ENCODE peak calls at places on chromosomes 16 and 17, in ten cellular contexts. B is body of pancreas, Y is Peyer's patch, R is IMR-90, F is endothelial cell of umbilical vein, W is A549, U is heart left ventricle, P is upper lobe of left lung, M is ovary, G is transverse colon. Z is an unnamed sample.

GRCh38 chr16:67025151-67025550 is 3.8 kb upstream of the CBFB start:
- DNase-seq in U (no peak), W (no peak), B (no peak), P (no peak), F (no peak), Y (no peak), R (no peak), M (no peak), G (no peak), Z (peak; percentile 18)

GRCh38 chr16:56286819-56287218 is 95.5 kb downstream of the GNAO1 start:
- DNase-seq in W (no peak), P (no peak), F (no peak), M (no peak), R (peak; percentile 16), B (no peak), U (no peak), Y (peak; percentile 44), G (no peak), Z (peak; percentile 33)

GRCh38 chr17:49715717-49716279 is 8.0 kb upstream of the SLC35B1 start:
- DNase-seq in B (peak; percentile 34), G (no peak), P (no peak), M (no peak), R (no peak), W (no peak), U (no peak), Y (no peak), F (no peak), Z (no peak)

GRCh38 chr16:89863741-89864391 is 9.5 kb upstream of the TCF25 start:
- DNase-seq in G (peak; percentile 46), B (no peak), U (peak; percentile 59), R (peak; percentile 40), M (no peak), W (no peak), F (peak; percentile 86), P (no peak), Y (no peak), Z (no peak)

GRCh38 chr17:76951375-76951905 is 83.2 kb downstream of the MGAT5B start:
- DNase-seq in M (no peak), W (no peak), F (no peak), B (no peak), G (no peak), P (no peak), U (no peak), R (no peak), Y (no peak), Z (peak; percentile 24)

GRCh38 chr16:28277537-28278388 is 14.6 kb upstream of the SBK1 start:
- DNase-seq in P (peak; percentile 94), B (peak; percentile 91), M (peak; percentile 91), Y (peak; percentile 89), W (peak; percentile 81), U (peak; percentile 88), F (peak; percentile 74), R (peak; percentile 63), G (peak; percentile 87), Z (peak; percentile 93)

GRCh38 chr16:86294535-86294934 is 215.8 kb upstream of the FOXF1 start:
- DNase-seq in M (no peak), U (no peak), G (peak; percentile 41), R (peak; percentile 98), P (no peak), B (no peak), W (no peak), Y (no peak), F (no peak), Z (no peak)

GRCh38 chr17:34443832-34444469 is 80.9 kb upstream of the CCL1 start:
- DNase-seq in P (no peak), F (no peak), G (no peak), W (peak; percentile 43), Y (no peak), B (peak; percentile 16), M (peak; percentile 39), R (no peak), U (peak; percentile 43), Z (no peak)

GRCh38 chr17:39863918-39864746 is at the start of gene IKZF3:
- DNase-seq in U (peak; percentile 51), W (peak; percentile 62), B (peak; percentile 79), Y (peak; percentile 81), F (peak; percentile 35), M (peak; percentile 40), R (peak; percentile 18), P (peak; percentile 94), G (peak; percentile 81), Z (peak; percentile 86)
- H3K4me3 ChIP-seq in U (peak within 1 kb of the TSS; percentile 2), W (peak within 1 kb of the TSS; percentile 35), B (no peak within 1 kb of the TSS), Y (peak within 1 kb of the TSS; percentile 54), F (no peak within 1 kb of the TSS), M (no peak within 1 kb of the TSS), R (no peak within 1 kb of the TSS), P (peak within 1 kb of the TSS; percentile 35), G (peak within 1 kb of the TSS; percentile 6), Z (no peak within 1 kb of the TSS)

GRCh38 chr17:45318561-45319230 is 1.9 kb upstream of the MAP3K14 start:
- DNase-seq in Y (no peak), B (no peak), W (no peak), F (no peak), P (no peak), U (no peak), G (no peak), M (no peak), R (no peak), Z (no peak)

GRCh38 chr17:45314761-45315549 is 1.9 kb downstream of the MAP3K14 start:
- DNase-seq in M (no peak), U (no peak), Y (no peak), G (no peak), P (no peak), F (peak; percentile 50), W (peak; percentile 52), B (no peak), R (peak; percentile 46), Z (no peak)

GRCh38 chr17:45315583-45316270 is 1.1 kb downstream of the MAP3K14 start:
- DNase-seq in R (no peak), W (no peak), Y (no peak), G (no peak), P (no peak), F (no peak), U (no peak), M (no peak), B (no peak), Z (no peak)

GRCh38 chr17:45317113-45317820 is 447 bp upstream of the MAP3K14 start:
- DNase-seq in G (peak; percentile 100), F (peak; percentile 100), Y (peak; percentile 100), B (peak; percentile 100), P (peak; percentile 100), U (peak; percentile 100), W (peak; percentile 100), R (peak; percentile 100), M (peak; percentile 100), Z (peak; percentile 100)

DNA sequence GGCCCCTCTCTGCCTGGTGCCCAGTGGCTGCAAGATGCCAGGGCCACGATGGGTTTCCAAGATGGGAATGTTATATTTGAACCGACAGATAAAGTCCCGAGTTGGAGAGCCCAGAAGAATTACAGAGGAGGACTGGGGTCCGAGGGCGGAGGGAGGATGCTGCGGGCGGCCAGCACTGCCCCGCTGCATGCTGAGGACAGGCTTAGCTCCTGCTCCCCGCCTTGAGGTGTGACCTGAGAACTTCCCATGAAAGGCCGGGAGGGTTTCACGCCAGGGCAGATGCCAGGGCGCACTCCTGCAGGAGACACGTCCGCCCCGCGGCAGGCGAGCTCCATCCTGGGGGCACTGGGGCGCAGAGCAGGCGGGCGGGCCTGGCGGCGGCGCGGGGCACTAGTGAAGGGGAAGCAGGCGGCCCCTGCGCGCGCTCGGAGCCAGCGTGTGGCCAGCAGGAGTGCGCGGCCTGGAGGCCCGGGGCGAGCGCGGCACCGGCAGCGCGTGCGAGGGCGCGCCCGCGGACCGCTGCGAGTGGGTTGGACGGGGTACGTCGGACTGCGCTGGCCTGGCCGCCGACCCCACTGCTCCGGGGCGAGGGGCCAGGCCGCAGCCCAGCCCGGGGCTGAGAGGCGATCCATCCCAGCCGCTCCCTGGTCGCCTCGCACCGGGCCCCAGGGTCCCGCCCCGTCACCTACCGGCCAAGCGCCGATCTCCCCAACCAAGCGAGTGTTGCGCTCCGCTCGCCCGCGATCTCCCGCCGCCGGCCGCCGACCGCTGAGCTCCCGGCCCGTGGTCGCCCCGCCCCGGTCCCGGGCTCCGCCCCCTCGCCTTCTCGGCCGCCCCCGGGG is at the start of gene MAP3K14:
- DNase-seq in M (peak; percentile 86), G (peak; percentile 77), U (peak; percentile 86), W (peak; percentile 71), Y (no peak), P (peak; percentile 96), F (peak; percentile 82), B (peak; percentile 79), R (peak; percentile 64), Z (peak; percentile 84)
- TF ChIP-seq POLR2A in M (peak; percentile 96), G (peak; percentile 82), U (peak; percentile 98), W (peak; percentile 94), Y (peak; percentile 94), P (peak; percentile 96), F (peak; percentile 91), B (peak; percentile 89), R (peak; percentile 95), Z (peak; percentile 99)

GRCh38 chr17:28227278-28228108 is 91.5 kb upstream of the TMEM97 start:
- DNase-seq in B (peak; percentile 97), G (peak; percentile 81), P (peak; percentile 92), U (no peak), W (peak; percentile 93), M (peak; percentile 79), F (no peak), Y (peak; percentile 78), R (no peak), Z (peak; percentile 64)
- H3K4me3 ChIP-seq in B (peak overlapping the region; percentile 32), G (peak overlapping the region; percentile 31), P (peak overlapping the region; percentile 48), U (peak overlapping the region; percentile 17), W (peak overlapping the region; percentile 58), M (peak overlapping the region; percentile 12), F (no peak overlapping the region), Y (peak overlapping the region; percentile 36), R (peak overlapping the region; percentile 52), Z (peak overlapping the region; percentile 14)

GRCh38 chr16:11330526-11331237 is 14.6 kb upstream of the RMI2 start:
- DNase-seq in P (no peak), F (no peak), M (no peak), G (no peak), U (no peak), Y (no peak), B (no peak), W (no peak), R (no peak), Z (no peak)

GRCh38 chr16:11331967-11332366 is 13.3 kb upstream of the RMI2 start:
- DNase-seq in Y (no peak), P (no peak), U (no peak), M (no peak), F (no peak), R (no peak), B (no peak), W (no peak), G (no peak), Z (no peak)

GRCh38 chr16:11328172-11329079 is 16.8 kb upstream of the RMI2 start:
- DNase-seq in M (peak; percentile 79), Y (no peak), W (peak; percentile 71), F (peak; percentile 79), U (peak; percentile 80), P (no peak), R (peak; percentile 97), G (peak; percentile 75), B (peak; percentile 37), Z (no peak)

GRCh38 chr16:11329080-11329491 is 16.2 kb upstream of the RMI2 start:
- DNase-seq in M (no peak), R (peak; percentile 44), B (no peak), F (no peak), W (no peak), Y (no peak), G (no peak), P (no peak), U (no peak), Z (no peak)

DNA sequence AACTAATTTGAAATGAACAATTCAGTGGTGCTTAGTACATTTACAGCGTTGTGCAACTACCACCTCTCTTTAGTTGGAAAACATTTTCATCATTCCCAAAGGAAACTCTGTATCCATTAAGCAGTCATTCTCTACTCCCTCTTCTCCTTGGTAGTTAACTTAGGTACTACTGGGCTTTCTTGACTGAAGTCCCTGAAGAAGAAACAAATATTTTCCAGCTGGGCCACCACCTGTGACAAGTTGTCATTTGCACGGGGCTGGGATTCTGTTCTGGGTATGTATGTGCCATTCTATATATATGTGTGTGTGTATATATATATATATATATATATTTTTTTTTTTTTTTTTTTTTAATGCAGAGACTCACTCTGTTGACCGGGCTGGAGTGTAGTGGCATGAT is 15.4 kb upstream of the RMI2 start:
- DNase-seq in F (no peak), B (no peak), M (no peak), P (no peak), R (no peak), G (no peak), W (no peak), U (no peak), Y (no peak), Z (no peak)
- TF ChIP-seq POLR2A in F (no peak), B (no peak), M (no peak), P (no peak), R (no peak), G (no peak), W (no peak), U (no peak), Y (no peak), Z (no peak)